ENCODE peak calls at places on chromosomes 2 and 18, in four cellular contexts. D, L, P and M are unnamed samples.

GRCh38 chr18:9173770-9174233 is 37.2 kb downstream of the ANKRD12 start:
- DNase-seq in D (peak; percentile 8), P (no peak), L (no peak), M (no peak)

GRCh38 chr2:19649107-19649506 is 252.7 kb downstream of the TTC32 start:
- DNase-seq in P (no peak), L (no peak), D (no peak), M (peak; percentile 22)

GRCh38 chr2:71460595-71461303 is 7.4 kb downstream of the DYSF start:
- DNase-seq in L (no peak), P (no peak), D (no peak), M (peak; percentile 48)

GRCh38 chr2:215912299-215912842 is 101.0 kb downstream of the MREG start:
- DNase-seq in L (no peak), P (no peak), D (no peak), M (no peak)

GRCh38 chr18:3450358-3451107 is 561 bp downstream of the TGIF1 start:
- DNase-seq in D (peak; percentile 70), P (peak; percentile 39), L (peak; percentile 74), M (peak; percentile 45)

GRCh38 chr18:55688066-55688465 is 100.1 kb upstream of the TCF4 start:
- DNase-seq in L (no peak), D (no peak), P (no peak), M (no peak)

GRCh38 chr2:196502413-196502812 is 137.1 kb upstream of the CCDC150 start:
- DNase-seq in L (no peak), D (no peak), P (no peak), M (no peak)

GRCh38 chr2:120118471-120118870 is 104.7 kb downstream of the TMEM185B start:
- DNase-seq in L (no peak), P (no peak), D (no peak), M (no peak)

GRCh38 chr2:200763422-200763821 is 48.3 kb upstream of the BZW1 start:
- DNase-seq in P (no peak), L (no peak), D (no peak), M (no peak)

GRCh38 chr2:84297155-84297554 is 161.9 kb downstream of the SUCLG1 start:
- DNase-seq in P (no peak), L (no peak), D (no peak), M (peak; percentile 69)